ENCODE peak calls at places on chromosomes 13 and 19, in ten cellular contexts. V is astrocyte of the hippocampus; Q is activated CD4-positive, alpha-beta T cell treated with anti-CD3 and anti-CD28 coated beads for 1 hour; A is KG1; X is PC-3; D is central memory CD8-positive, alpha-beta T cell; B is activated effector memory CD4-positive, alpha-beta T cell treated with anti-CD3 and anti-CD28 coated beads, Interleukin-2, amount 50 U/mL, for 16 hours; P is right atrium auricular region; R is kidney tubule cell; I is heart right ventricle. Z is an unnamed sample.

GRCh38 chr13:45623516-45624090 is 8.1 kb upstream of the ERICH6B start:
- DNase-seq in V (peak; percentile 33), Q (no peak), A (peak; percentile 16), X (peak; percentile 45), D (no peak), B (no peak), P (no peak), R (peak; percentile 33), I (no peak), Z (no peak)

GRCh38 chr19:1923319-1923718 is 17.7 kb upstream of the CSNK1G2 start:
- DNase-seq in V (no peak), Q (no peak), A (no peak), X (no peak), D (no peak), B (peak; percentile 80), P (no peak), R (no peak), I (no peak), Z (no peak)

GRCh38 chr13:36412736-36413135 is 19.6 kb upstream of the CCNA1 start:
- DNase-seq in V (no peak), Q (no peak), A (no peak), X (no peak), D (no peak), B (no peak), P (no peak), R (no peak), I (no peak), Z (no peak)

GRCh38 chr13:96680898-96681297 is 313.4 kb downstream of the OXGR1 start:
- DNase-seq in V (no peak), Q (no peak), A (no peak), X (no peak), D (no peak), B (no peak), P (no peak), R (no peak), I (no peak), Z (no peak)

GRCh38 chr19:17070912-17071311 is 4.3 kb downstream of the HAUS8 start:
- DNase-seq in V (no peak), Q (no peak), A (no peak), X (no peak), D (no peak), B (no peak), P (no peak), R (no peak), I (no peak), Z (no peak)

GRCh38 chr13:97249797-97250495 is 27.8 kb downstream of the MBNL2 start:
- DNase-seq in V (no peak), Q (no peak), A (no peak), X (no peak), D (no peak), B (no peak), P (no peak), R (no peak), I (no peak), Z (no peak)

GRCh38 chr13:25963681-25964080 is 88.1 kb downstream of the SHISA2 start:
- DNase-seq in V (no peak), Q (no peak), A (no peak), X (peak; percentile 68), D (no peak), B (no peak), P (no peak), R (peak; percentile 34), I (no peak), Z (no peak)

GRCh38 chr13:71624641-71625040 is 242.4 kb downstream of the DACH1 start:
- DNase-seq in V (no peak), Q (no peak), A (no peak), X (no peak), D (no peak), B (no peak), P (no peak), R (no peak), I (no peak), Z (no peak)

GRCh38 chr13:47858042-47858677 is 142.9 kb downstream of the SUCLA2 start:
- DNase-seq in V (no peak), Q (no peak), A (no peak), X (no peak), D (no peak), B (no peak), P (no peak), R (no peak), I (no peak), Z (peak; percentile 5)

GRCh38 chr13:64441740-64442139 is 2788.4 kb downstream of the PCDH9 start:
- DNase-seq in V (no peak), Q (no peak), A (no peak), X (no peak), D (no peak), B (no peak), P (no peak), R (no peak), I (no peak), Z (no peak)

GRCh38 chr13:67355791-67356190 is 125.7 kb upstream of the PCDH9 start:
- DNase-seq in V (no peak), Q (no peak), A (no peak), X (no peak), D (no peak), B (no peak), P (no peak), R (no peak), I (no peak), Z (no peak)

GRCh38 chr13:48571121-48571901 is 38.4 kb upstream of the RCBTB2 start:
- DNase-seq in V (peak; percentile 84), Q (no peak), A (no peak), X (no peak), D (no peak), B (no peak), P (no peak), R (peak; percentile 17), I (no peak), Z (peak; percentile 80)

GRCh38 chr19:4059931-4060620 is 6.6 kb downstream of the ZBTB7A start:
- DNase-seq in V (no peak), Q (no peak), A (no peak), X (no peak), D (peak; percentile 74), B (peak; percentile 88), P (no peak), R (no peak), I (peak; percentile 77), Z (no peak)

GRCh38 chr19:50723069-50723468 is at the start of gene CLEC11A:
- DNase-seq in V (no peak), Q (no peak), A (no peak), X (no peak), D (no peak), B (no peak), P (peak; percentile 65), R (no peak), I (peak; percentile 68), Z (no peak)

GRCh38 chr19:58558066-58558622 is at the start of gene UBE2M:
- DNase-seq in V (no peak), Q (peak; percentile 38), A (no peak), X (no peak), D (peak; percentile 45), B (peak; percentile 87), P (peak; percentile 68), R (no peak), I (peak; percentile 63), Z (no peak)

GRCh38 chr19:34979819-34980640 is 16.0 kb upstream of the ZNF792 start:
- DNase-seq in V (no peak), Q (no peak), A (no peak), X (no peak), D (no peak), B (peak; percentile 28), P (no peak), R (no peak), I (no peak), Z (no peak)

GRCh38 chr13:87678353-87678752 is 7.2 kb downstream of the SLITRK5 start:
- DNase-seq in V (no peak), Q (no peak), A (no peak), X (no peak), D (no peak), B (no peak), P (no peak), R (no peak), I (no peak), Z (no peak)

GRCh38 chr19:4914736-4915501 is 5.6 kb downstream of the UHRF1 start:
- DNase-seq in V (peak; percentile 84), Q (peak; percentile 65), A (no peak), X (peak; percentile 98), D (peak; percentile 66), B (peak; percentile 90), P (no peak), R (peak; percentile 79), I (no peak), Z (no peak)

GRCh38 chr13:99969934-99970760 is 1.4 kb downstream of the ZIC5 start:
- DNase-seq in V (peak; percentile 79), Q (no peak), A (no peak), X (no peak), D (no peak), B (peak; percentile 79), P (peak; percentile 23), R (peak; percentile 38), I (no peak), Z (peak; percentile 88)

GRCh38 chr13:76812971-76813691 is 73.1 kb downstream of the KCTD12 start:
- DNase-seq in V (peak; percentile 13), Q (no peak), A (no peak), X (no peak), D (no peak), B (no peak), P (peak; percentile 81), R (no peak), I (peak; percentile 35), Z (no peak)

GRCh38 chr19:32719611-32720059 is at the start of gene TDRD12:
- DNase-seq in V (no peak), Q (no peak), A (no peak), X (no peak), D (no peak), B (no peak), P (no peak), R (no peak), I (peak; percentile 15), Z (no peak)

GRCh38 chr19:1234041-1234669 is 3.6 kb downstream of the CBARP start:
- DNase-seq in V (no peak), Q (no peak), A (no peak), X (no peak), D (no peak), B (no peak), P (no peak), R (no peak), I (no peak), Z (no peak)

GRCh38 chr13:46181799-46182490 is at the start of gene LCP1:
- DNase-seq in V (no peak), Q (peak; percentile 61), A (peak; percentile 73), X (peak; percentile 83), D (peak; percentile 82), B (peak; percentile 88), P (no peak), R (peak; percentile 50), I (no peak), Z (no peak)

GRCh38 chr13:80787604-80788003 is 446.7 kb upstream of the SPRY2 start:
- DNase-seq in V (no peak), Q (no peak), A (no peak), X (no peak), D (no peak), B (no peak), P (no peak), R (no peak), I (no peak), Z (no peak)

GRCh38 chr19:40806385-40807146 is 7.6 kb downstream of the EGLN2 start:
- DNase-seq in V (peak; percentile 95), Q (peak; percentile 61), A (no peak), X (no peak), D (peak; percentile 67), B (peak; percentile 91), P (peak; percentile 90), R (peak; percentile 82), I (peak; percentile 80), Z (peak; percentile 97)

GRCh38 chr13:45670481-45670880 is 31.6 kb upstream of the CBY2 start:
- DNase-seq in V (no peak), Q (no peak), A (no peak), X (no peak), D (no peak), B (no peak), P (no peak), R (no peak), I (no peak), Z (no peak)

GRCh38 chr13:91313103-91313502 is 34.4 kb upstream of the MIR17HG start:
- DNase-seq in V (peak; percentile 29), Q (no peak), A (no peak), X (peak; percentile 22), D (no peak), B (no peak), P (no peak), R (peak; percentile 1), I (no peak), Z (no peak)

GRCh38 chr19:40139533-40140287 is 49.0 kb upstream of the ZNF780A start:
- DNase-seq in V (peak; percentile 64), Q (no peak), A (peak; percentile 9), X (peak; percentile 65), D (no peak), B (no peak), P (no peak), R (peak; percentile 57), I (no peak), Z (no peak)